ENCODE peak calls at places on chromosomes 6 and 20, in four cellular contexts. Z, O, K and D are unnamed samples.
A peak's percentile ranks its signal among the peaks of the same experiment; 100 is the strongest.

GRCh38 chr6:161228096-161228495 is 45.8 kb downstream of the AGPAT4 start:
- DNase-seq in Z (no peak), O (no peak), K (no peak), D (no peak)

GRCh38 chr6:160036790-160037206 is 67.9 kb downstream of the IGF2R start:
- DNase-seq in Z (peak; percentile 34), O (no peak), K (no peak), D (no peak)

GRCh38 chr6:4848382-4849068 is 72.3 kb downstream of the CDYL start:
- DNase-seq in Z (no peak), O (peak; percentile 38), K (peak; percentile 80), D (no peak)

GRCh38 chr6:41315943-41316342 is 19.5 kb upstream of the NCR2 start:
- DNase-seq in Z (no peak), O (no peak), K (no peak), D (no peak)

GRCh38 chr6:57221191-57221935 is 744 bp downstream of the RAB23 start:
- DNase-seq in Z (no peak), O (peak; percentile 64), K (peak; percentile 92), D (no peak)

GRCh38 chr20:18287546-18287914 is 797 bp upstream of the ZNF133 start:
- DNase-seq in Z (no peak), O (no peak), K (no peak), D (no peak)

GRCh38 chr6:12186543-12186942 is 103.6 kb upstream of the EDN1 start:
- DNase-seq in Z (no peak), O (no peak), K (no peak), D (no peak)

GRCh38 chr6:159095561-159096095 is 50.8 kb upstream of the TAGAP start:
- DNase-seq in Z (no peak), O (no peak), K (no peak), D (no peak)

GRCh38 chr20:6704132-6704861 is 63.2 kb upstream of the BMP2 start:
- DNase-seq in Z (peak; percentile 21), O (peak; percentile 81), K (no peak), D (no peak)

GRCh38 chr6:297571-298232 is 5.4 kb downstream of the DUSP22 start:
- DNase-seq in Z (no peak), O (no peak), K (no peak), D (no peak)

GRCh38 chr6:25023781-25024180 is 88.0 kb upstream of the RIPOR2 start:
- DNase-seq in Z (no peak), O (no peak), K (no peak), D (no peak)

GRCh38 chr6:118677193-118677592 is 25.8 kb upstream of the CEP85L start:
- DNase-seq in Z (no peak), O (no peak), K (no peak), D (no peak)

GRCh38 chr6:11621119-11621518 is 83.6 kb downstream of the TMEM170B start:
- DNase-seq in Z (no peak), O (peak; percentile 37), K (no peak), D (no peak)

GRCh38 chr20:7080472-7080871 is 313.0 kb downstream of the BMP2 start:
- DNase-seq in Z (no peak), O (no peak), K (no peak), D (no peak)

GRCh38 chr6:14270925-14271791 is 153.6 kb downstream of the CD83 start:
- DNase-seq in Z (peak; percentile 20), O (peak; percentile 34), K (no peak), D (no peak)

GRCh38 chr6:149389509-149390297 is 10.4 kb upstream of the SUMO4 start:
- DNase-seq in Z (no peak), O (no peak), K (no peak), D (no peak)

GRCh38 chr6:82178084-82178758 is 69.3 kb downstream of the IBTK start:
- DNase-seq in Z (no peak), O (peak; percentile 78), K (no peak), D (peak; percentile 12)

GRCh38 chr6:151209071-151209831 is 30.5 kb upstream of the AKAP12 start:
- DNase-seq in Z (no peak), O (peak; percentile 32), K (no peak), D (no peak)

GRCh38 chr20:61997891-61998290 is 67.8 kb downstream of the TAF4 start:
- DNase-seq in Z (no peak), O (no peak), K (no peak), D (no peak)

GRCh38 chr20:51703446-51704287 is 64.5 kb downstream of the ATP9A start:
- DNase-seq in Z (no peak), O (no peak), K (no peak), D (no peak)

GRCh38 chr6:73798592-73798991 is 102.6 kb downstream of the CD109 start:
- DNase-seq in Z (peak; percentile 93), O (peak; percentile 99), K (peak; percentile 60), D (peak; percentile 86)

GRCh38 chr20:17641520-17641964 is 40.5 kb downstream of the RRBP1 start:
- DNase-seq in Z (no peak), O (no peak), K (no peak), D (no peak)

GRCh38 chr6:170293881-170294755 is 3.2 kb upstream of the DLL1 start:
- DNase-seq in Z (no peak), O (no peak), K (no peak), D (no peak)

GRCh38 chr6:112348891-112349736 is 2.0 kb downstream of the RFPL4B start:
- DNase-seq in Z (no peak), O (no peak), K (no peak), D (no peak)

GRCh38 chr20:64212750-64213149 is 42.8 kb upstream of the PCMTD2 start:
- DNase-seq in Z (no peak), O (peak; percentile 53), K (no peak), D (no peak)

GRCh38 chr6:145735356-145736165 is at the start of gene EPM2A:
- DNase-seq in Z (no peak), O (peak; percentile 82), K (peak; percentile 88), D (no peak)
- TF ChIP-seq CTCF in Z (no peak), O (peak; percentile 31), K (no peak), D (no peak)

GRCh38 chr6:26457796-26458688 is at the start of gene BTN2A1:
- DNase-seq in Z (peak; percentile 79), O (peak; percentile 96), K (peak; percentile 98), D (peak; percentile 84)
- TF ChIP-seq CTCF in Z (no peak), O (peak; percentile 19), K (no peak), D (no peak)

GRCh38 chr6:107625264-107625663 is 135.3 kb downstream of the SOBP start:
- DNase-seq in Z (no peak), O (no peak), K (no peak), D (no peak)
- TF ChIP-seq CTCF in Z (no peak), O (no peak), K (no peak), D (no peak)

DNA sequence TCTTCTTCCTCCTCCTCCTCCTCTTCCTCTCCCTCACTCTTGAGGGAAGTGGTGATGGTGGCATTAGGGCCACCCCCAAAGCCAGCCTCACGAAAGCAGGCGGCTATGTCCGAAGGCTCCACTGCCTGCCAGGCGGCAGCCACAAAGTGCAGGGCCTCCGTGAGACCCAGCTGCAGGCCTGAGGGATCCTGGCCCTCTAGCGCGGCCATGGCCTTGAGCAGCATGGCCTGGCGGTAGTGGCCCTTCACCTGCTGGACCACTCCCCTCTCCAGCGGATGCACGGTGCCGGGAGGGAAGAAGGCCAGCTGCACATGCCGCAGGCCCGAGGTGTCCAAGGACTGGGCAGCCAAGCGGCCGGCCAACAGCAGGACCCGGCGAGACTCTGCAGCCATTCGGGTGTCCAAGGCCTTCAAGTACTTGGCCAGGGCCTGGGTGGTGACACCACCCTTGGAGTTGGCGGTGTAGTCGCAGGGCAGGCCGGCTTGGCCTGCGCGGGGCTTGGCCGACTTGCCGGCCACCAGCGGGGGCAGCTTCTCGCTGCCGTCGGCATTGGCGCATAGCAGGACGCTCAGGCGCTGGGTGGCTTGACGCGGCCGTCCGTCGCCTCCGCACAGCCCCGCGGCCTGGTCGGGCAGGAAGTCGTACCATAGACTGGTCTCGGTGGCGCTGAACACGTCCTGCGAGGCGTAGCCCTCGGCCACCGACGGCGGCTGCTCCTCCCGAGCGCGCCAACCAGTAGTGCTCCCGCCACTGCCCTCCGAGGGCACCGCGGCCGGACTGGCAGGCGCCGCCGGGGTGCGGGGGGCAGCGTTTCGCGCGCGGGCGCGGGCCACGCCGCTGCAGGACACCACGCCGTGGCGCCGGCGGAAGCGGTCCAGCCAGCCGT is 1.1 kb downstream of the CENPB start:
- DNase-seq in Z (no peak), O (no peak), K (peak; percentile 62), D (no peak)
- TF ChIP-seq CTCF in Z (no peak), O (no peak), K (no peak), D (no peak)

DNA sequence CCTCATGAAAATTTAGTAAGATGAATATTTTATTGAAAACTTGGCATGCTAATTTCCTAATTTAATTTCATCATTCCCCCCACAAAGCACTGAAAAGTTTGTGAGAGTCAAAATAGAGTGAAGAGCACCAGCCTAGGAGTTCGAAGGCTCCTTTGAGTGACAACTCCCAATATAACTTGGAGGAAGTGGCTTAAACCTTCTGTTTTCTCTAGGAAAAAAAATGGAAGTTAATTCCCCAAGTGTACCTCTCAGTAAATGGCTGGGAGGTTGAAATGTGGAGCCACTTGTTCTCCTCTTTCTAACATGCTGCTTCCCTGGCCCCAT is 107.3 kb downstream of the MAP3K7 start:
- DNase-seq in Z (no peak), O (no peak), K (no peak), D (no peak)
- TF ChIP-seq CTCF in Z (no peak), O (no peak), K (no peak), D (no peak)

GRCh38 chr20:9903048-9903651 is 64.3 kb upstream of the PAK5 start:
- DNase-seq in Z (no peak), O (peak; percentile 18), K (peak; percentile 83), D (no peak)
- TF ChIP-seq CTCF in Z (peak; percentile 57), O (peak; percentile 57), K (peak; percentile 90), D (peak; percentile 69)

DNA sequence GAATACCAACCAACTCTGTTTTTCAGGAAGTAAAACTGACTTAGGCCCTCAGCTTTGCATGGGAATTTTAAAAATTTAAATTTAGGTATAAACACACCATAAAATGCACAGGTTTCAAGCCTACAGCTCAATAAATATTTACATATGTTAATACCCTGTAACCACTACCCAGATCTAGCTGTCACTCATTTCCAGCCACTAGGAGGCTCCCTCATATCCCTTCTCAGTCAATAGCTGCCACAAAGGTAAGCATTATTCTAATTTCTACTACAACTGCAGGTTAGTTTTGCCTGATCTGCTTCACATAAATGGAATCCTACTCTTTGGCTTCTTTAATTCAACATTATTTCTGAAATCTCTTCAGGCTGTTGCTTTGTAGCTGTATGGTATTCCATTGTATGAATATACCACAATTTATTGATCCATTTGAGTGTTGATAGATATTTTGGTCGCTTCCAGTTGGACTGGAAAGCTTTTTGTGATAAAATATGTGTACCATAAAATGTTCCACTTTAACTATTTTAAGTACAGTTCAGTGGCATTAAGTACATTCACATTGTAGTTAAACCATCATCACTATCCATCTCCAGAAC is 32.5 kb upstream of the MEI4 start:
- DNase-seq in Z (no peak), O (peak; percentile 13), K (peak; percentile 67), D (no peak)
- TF ChIP-seq CTCF in Z (no peak), O (peak; percentile 56), K (peak; percentile 80), D (no peak)